ENCODE peak calls at places on chromosomes 7 and 10, in nine cellular contexts. F is adrenal gland; Z is substantia nigra; U is DMS153; N is NCI-H2029; S is activated CD4-positive, CD25-positive, alpha-beta regulatory T cell; Q is activated T-cell treated with anti-CD3 and anti-CD28 coated beads, Interleukin-2, amount 50 U/mL, for 48 hours; O is activated T-helper 1 cell treated with Interleukin-2 at 50 U/mL for 16 hours; C is NCI-H187. B is an unnamed sample.

GRCh38 chr10:93821051-93821772 is 63.5 kb downstream of the LGI1 start:
- DNase-seq in S (no peak), U (peak; percentile 25), F (no peak), C (no peak), Q (no peak), N (no peak), Z (no peak), O (no peak), B (peak; percentile 6)

GRCh38 chr10:117004238-117004626 is 755 bp downstream of the SHTN1 start:
- DNase-seq in F (no peak), U (no peak), C (no peak), S (no peak), Q (no peak), O (no peak), Z (no peak), N (no peak), B (peak; percentile 4)

GRCh38 chr7:32299133-32299702 is 191.0 kb downstream of the LSM5 start:
- DNase-seq in F (peak; percentile 25), S (no peak), Z (no peak), C (no peak), U (no peak), Q (no peak), N (no peak), O (no peak), B (no peak)

GRCh38 chr7:151398446-151399304 is 11.2 kb downstream of the WDR86 start:
- DNase-seq in S (no peak), Q (no peak), Z (no peak), U (no peak), O (no peak), F (no peak), N (no peak), C (no peak), B (no peak)

GRCh38 chr10:36019749-36020148 is 377.7 kb upstream of the FZD8 start:
- DNase-seq in Z (no peak), F (no peak), C (no peak), S (no peak), U (no peak), N (no peak), Q (no peak), O (no peak), B (no peak)

GRCh38 chr7:158520825-158521224 is 66.8 kb downstream of the PTPRN2 start:
- DNase-seq in U (no peak), Q (no peak), O (no peak), S (no peak), C (no peak), N (no peak), Z (no peak), F (no peak), B (no peak)

GRCh38 chr7:27782849-27783248 is 42.9 kb downstream of the TAX1BP1 start:
- DNase-seq in U (no peak), C (no peak), O (no peak), S (no peak), Q (no peak), Z (no peak), N (no peak), F (no peak), B (no peak)

GRCh38 chr7:150479023-150479716 is 28.7 kb downstream of the GIMAP8 start:
- DNase-seq in U (peak; percentile 23), N (peak; percentile 0), C (no peak), F (no peak), Z (no peak), O (no peak), S (no peak), Q (no peak), B (no peak)

GRCh38 chr10:61028861-61029361 is 84.9 kb upstream of the RHOBTB1 start:
- DNase-seq in N (no peak), F (no peak), Z (no peak), Q (no peak), O (no peak), U (no peak), S (no peak), C (no peak), B (no peak)

GRCh38 chr7:93171606-93172226 is 23.5 kb upstream of the SAMD9L start:
- DNase-seq in Q (no peak), U (no peak), N (no peak), Z (no peak), O (no peak), C (no peak), S (no peak), F (no peak), B (no peak)

GRCh38 chr10:90935581-90936292 is 14.8 kb upstream of the ANKRD1 start:
- DNase-seq in S (no peak), N (no peak), Q (no peak), U (no peak), Z (no peak), O (no peak), C (no peak), F (no peak), B (no peak)

GRCh38 chr10:82378146-82378545 is 503.2 kb downstream of the NRG3 start:
- DNase-seq in U (no peak), S (no peak), C (no peak), N (no peak), Q (no peak), O (no peak), F (peak; percentile 77), Z (no peak), B (no peak)

GRCh38 chr7:157009170-157009777 is 1.2 kb downstream of the MNX1 start:
- DNase-seq in Z (no peak), N (no peak), F (no peak), O (no peak), U (no peak), C (no peak), Q (peak; percentile 44), S (no peak), B (peak; percentile 28)

GRCh38 chr7:56074371-56074791 is 10.3 kb downstream of the SUMF2 start:
- DNase-seq in O (peak; percentile 27), U (no peak), Q (peak; percentile 82), Z (peak; percentile 46), N (peak; percentile 78), S (peak; percentile 20), C (peak; percentile 49), F (peak; percentile 89), B (peak; percentile 52)

GRCh38 chr7:47804767-47805545 is 143.3 kb downstream of the PKD1L1 start:
- DNase-seq in O (no peak), U (peak; percentile 17), Q (no peak), Z (no peak), S (no peak), F (no peak), N (no peak), C (no peak), B (no peak)

GRCh38 chr10:86139066-86139657 is 227.4 kb downstream of the GRID1 start:
- DNase-seq in Z (peak; percentile 7), Q (peak; percentile 51), N (no peak), O (no peak), C (no peak), S (no peak), F (no peak), U (no peak), B (no peak)

GRCh38 chr7:95099101-95099500 is 191.7 kb downstream of the PPP1R9A start:
- DNase-seq in Z (no peak), F (no peak), Q (no peak), U (no peak), O (no peak), C (no peak), S (no peak), N (no peak), B (no peak)